ENCODE peak calls at places on chromosomes 12 and 14, in seven cellular contexts. O, N, A, M, S, D and Z are unnamed samples.

GRCh38 chr12:2992724-2993123 is 33.5 kb downstream of the TEAD4 start:
- DNase-seq in O (no peak), N (no peak), A (no peak), M (no peak), S (no peak), D (no peak), Z (no peak)

GRCh38 chr14:21026251-21026987 is 1.6 kb upstream of the NDRG2 start:
- DNase-seq in O (no peak), N (peak), A (peak), M (peak), S (no peak), D (no peak), Z (no peak)

GRCh38 chr14:24353551-24354529 is 14.0 kb upstream of the RIPK3 start:
- DNase-seq in O (no peak), N (no peak), A (no peak), M (no peak), S (no peak), D (peak), Z (no peak)

GRCh38 chr12:113235976-113236375 is 14.7 kb downstream of the TPCN1 start:
- DNase-seq in O (no peak), N (peak), A (no peak), M (no peak), S (no peak), D (no peak), Z (no peak)

GRCh38 chr14:104362761-104363605 is 216.6 kb upstream of the C14orf180 start:
- DNase-seq in O (no peak), N (no peak), A (no peak), M (no peak), S (no peak), D (no peak), Z (no peak)

GRCh38 chr12:94799136-94799535 is 148.8 kb upstream of the TMCC3 start:
- DNase-seq in O (no peak), N (no peak), A (no peak), M (no peak), S (no peak), D (no peak), Z (no peak)

GRCh38 chr14:23513005-23513412 is 38.6 kb downstream of the ZFHX2 start:
- DNase-seq in O (no peak), N (peak), A (peak), M (peak), S (no peak), D (no peak), Z (no peak)

GRCh38 chr12:80763874-80764273 is 47.2 kb downstream of the MYF5 start:
- DNase-seq in O (no peak), N (peak), A (no peak), M (no peak), S (no peak), D (peak), Z (no peak)

GRCh38 chr12:53506881-53507719 is at the start of gene NPFF:
- DNase-seq in O (no peak), N (no peak), A (no peak), M (no peak), S (no peak), D (no peak), Z (no peak)

GRCh38 chr12:45407188-45407850 is 191.4 kb downstream of the ANO6 start:
- DNase-seq in O (no peak), N (no peak), A (no peak), M (no peak), S (no peak), D (no peak), Z (no peak)

GRCh38 chr14:51224551-51224950 is 15.5 kb upstream of the TMX1 start:
- DNase-seq in O (no peak), N (no peak), A (no peak), M (peak), S (no peak), D (no peak), Z (no peak)

GRCh38 chr14:31965735-31966598 is 111.1 kb upstream of the ARHGAP5 start:
- DNase-seq in O (no peak), N (no peak), A (no peak), M (no peak), S (no peak), D (no peak), Z (no peak)

GRCh38 chr12:131893605-131894312 is 663 bp upstream of the ULK1 start:
- DNase-seq in O (no peak), N (no peak), A (peak), M (no peak), S (no peak), D (no peak), Z (no peak)

GRCh38 chr12:101108130-101108529 is 101.9 kb downstream of the SLC5A8 start:
- DNase-seq in O (no peak), N (no peak), A (no peak), M (no peak), S (no peak), D (no peak), Z (no peak)

GRCh38 chr12:14954269-14954668 is 7.1 kb downstream of the ARHGDIB start:
- DNase-seq in O (no peak), N (no peak), A (no peak), M (no peak), S (no peak), D (no peak), Z (no peak)

GRCh38 chr12:90037740-90038139 is 329.1 kb upstream of the ATP2B1 start:
- DNase-seq in O (no peak), N (no peak), A (no peak), M (no peak), S (no peak), D (no peak), Z (no peak)

GRCh38 chr14:23297096-23297495 is 5.6 kb downstream of the PPP1R3E start:
- DNase-seq in O (no peak), N (no peak), A (no peak), M (no peak), S (no peak), D (no peak), Z (no peak)

GRCh38 chr12:14937689-14938088 is 648 bp downstream of the ERP27 start:
- DNase-seq in O (no peak), N (no peak), A (no peak), M (no peak), S (no peak), D (no peak), Z (no peak)

GRCh38 chr12:2414810-2415567 is 362.2 kb downstream of the CACNA1C start:
- DNase-seq in O (no peak), N (no peak), A (no peak), M (no peak), S (no peak), D (no peak), Z (no peak)

GRCh38 chr12:106508966-106509365 is 73.8 kb upstream of the RFX4 start:
- DNase-seq in O (no peak), N (no peak), A (no peak), M (no peak), S (no peak), D (no peak), Z (no peak)